ENCODE peak calls at places on chromosome 22, in seven cellular contexts. O is spleen, Y is HCT116, W is endothelial cell of umbilical vein, F is transverse colon, A is HepG2, R is stomach. Q is an unnamed sample.

GRCh38 chr22:30970356-30970746 is 1.3 kb downstream of the TUG1 start:
- DNase-seq in O (no peak), Y (no peak), W (no peak), F (no peak), A (no peak), R (no peak), Q (no peak)

GRCh38 chr22:25508161-25508560 is 56.3 kb upstream of the GRK3 start:
- DNase-seq in O (no peak), Y (no peak), W (no peak), F (no peak), A (no peak), R (no peak), Q (no peak)

GRCh38 chr22:23484651-23485050 is 95.4 kb downstream of the IGLL1 start:
- DNase-seq in O (no peak), Y (no peak), W (no peak), F (no peak), A (no peak), R (no peak), Q (no peak)

GRCh38 chr22:35811670-35812069 is 94.0 kb downstream of the APOL5 start:
- DNase-seq in O (no peak), Y (no peak), W (no peak), F (no peak), A (no peak), R (no peak), Q (no peak)

GRCh38 chr22:25853902-25854301 is 111.9 kb downstream of the MYO18B start:
- DNase-seq in O (no peak), Y (peak; percentile 6), W (no peak), F (no peak), A (peak; percentile 18), R (no peak), Q (no peak)

GRCh38 chr22:35627267-35628041 is 10.3 kb upstream of the MB start:
- DNase-seq in O (no peak), Y (peak; percentile 69), W (peak; percentile 76), F (peak; percentile 90), A (peak; percentile 64), R (peak; percentile 87), Q (peak; percentile 89)

GRCh38 chr22:17358394-17358793 is 10.9 kb upstream of the CECR2 start:
- DNase-seq in O (no peak), Y (no peak), W (no peak), F (no peak), A (no peak), R (no peak), Q (no peak)

GRCh38 chr22:25774575-25775026 is 32.6 kb downstream of the MYO18B start:
- DNase-seq in O (no peak), Y (no peak), W (no peak), F (no peak), A (no peak), R (no peak), Q (no peak)

GRCh38 chr22:20566420-20567260 is 59.2 kb downstream of the MED15 start:
- DNase-seq in O (peak; percentile 79), Y (no peak), W (no peak), F (peak; percentile 46), A (no peak), R (peak; percentile 47), Q (no peak)

GRCh38 chr22:20563941-20564371 is 56.5 kb downstream of the MED15 start:
- DNase-seq in O (no peak), Y (no peak), W (no peak), F (no peak), A (no peak), R (no peak), Q (no peak)

GRCh38 chr22:20563464-20563906 is 56.1 kb downstream of the MED15 start:
- DNase-seq in O (no peak), Y (no peak), W (no peak), F (no peak), A (no peak), R (no peak), Q (no peak)

GRCh38 chr22:20565761-20566160 is 58.4 kb downstream of the MED15 start:
- DNase-seq in O (peak; percentile 45), Y (no peak), W (no peak), F (no peak), A (no peak), R (no peak), Q (no peak)

DNA sequence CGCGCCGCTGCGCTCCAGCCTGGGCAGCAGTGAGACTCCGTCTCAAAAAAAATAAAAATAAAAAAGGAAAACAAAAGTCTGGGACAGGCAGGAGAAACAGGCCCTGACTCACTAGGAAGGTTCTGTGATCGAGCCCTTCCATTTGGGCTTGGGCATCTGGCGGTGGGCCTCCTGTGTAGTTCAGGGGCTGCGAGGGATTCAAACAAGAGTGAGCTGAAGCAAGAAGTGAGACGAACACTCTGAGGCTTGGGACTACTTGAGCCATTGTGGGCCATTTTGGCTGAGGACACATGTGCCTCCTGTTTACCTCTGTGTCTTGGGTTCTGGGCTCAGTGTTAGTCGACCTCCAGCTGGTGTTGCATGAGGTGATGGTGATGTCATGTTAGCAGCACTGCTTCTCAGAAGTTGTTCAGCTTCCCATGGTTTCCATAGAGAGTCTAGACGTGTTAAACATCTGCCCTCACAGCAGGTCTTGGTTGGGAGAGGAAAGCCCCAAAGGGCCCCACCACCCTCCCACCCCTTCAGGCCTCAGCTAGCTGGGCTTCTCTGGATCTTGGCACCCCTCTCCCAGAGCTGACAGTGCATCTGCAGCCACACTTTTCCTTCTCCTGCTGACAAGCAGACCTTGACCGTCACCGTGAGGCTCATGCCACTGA is 57.8 kb downstream of the MED15 start:
- DNase-seq in O (peak; percentile 61), Y (no peak), W (no peak), F (no peak), A (no peak), R (no peak), Q (no peak)
- H3K4me1 ChIP-seq in O (peaks cover 54% of the 10 kb centered on the region), Y (peaks cover 39% of the 10 kb centered on the region), W (no peaks in the 10 kb centered on the region), F (peaks cover 29% of the 10 kb centered on the region), A (no peaks in the 10 kb centered on the region), R (peaks cover 47% of the 10 kb centered on the region), Q (peaks cover 34% of the 10 kb centered on the region)

GRCh38 chr22:50269573-50270301 is 443 bp downstream of the MAPK11 start:
- DNase-seq in O (peak; percentile 86), Y (no peak), W (peak; percentile 51), F (no peak), A (no peak), R (no peak), Q (no peak)

GRCh38 chr22:50266994-50267393 is 3.2 kb downstream of the MAPK11 start:
- DNase-seq in O (no peak), Y (no peak), W (no peak), F (no peak), A (no peak), R (no peak), Q (no peak)

GRCh38 chr22:50270302-50271010 is at the start of gene MAPK11:
- DNase-seq in O (peak; percentile 91), Y (no peak), W (peak; percentile 61), F (peak; percentile 74), A (peak; percentile 47), R (peak; percentile 75), Q (peak; percentile 82)

GRCh38 chr22:50268655-50269113 is 1.5 kb downstream of the MAPK11 start:
- DNase-seq in O (no peak), Y (no peak), W (no peak), F (peak; percentile 35), A (no peak), R (peak; percentile 81), Q (no peak)

GRCh38 chr22:50267591-50268390 is 2.4 kb downstream of the MAPK11 start:
- DNase-seq in O (no peak), Y (no peak), W (peak; percentile 47), F (peak; percentile 66), A (no peak), R (peak; percentile 72), Q (peak; percentile 64)
- TF ChIP-seq CTCF in O (no peak), Y (no peak), W (no peak), F (no peak), A (peak; percentile 50), R (no peak), Q (no peak)

DNA sequence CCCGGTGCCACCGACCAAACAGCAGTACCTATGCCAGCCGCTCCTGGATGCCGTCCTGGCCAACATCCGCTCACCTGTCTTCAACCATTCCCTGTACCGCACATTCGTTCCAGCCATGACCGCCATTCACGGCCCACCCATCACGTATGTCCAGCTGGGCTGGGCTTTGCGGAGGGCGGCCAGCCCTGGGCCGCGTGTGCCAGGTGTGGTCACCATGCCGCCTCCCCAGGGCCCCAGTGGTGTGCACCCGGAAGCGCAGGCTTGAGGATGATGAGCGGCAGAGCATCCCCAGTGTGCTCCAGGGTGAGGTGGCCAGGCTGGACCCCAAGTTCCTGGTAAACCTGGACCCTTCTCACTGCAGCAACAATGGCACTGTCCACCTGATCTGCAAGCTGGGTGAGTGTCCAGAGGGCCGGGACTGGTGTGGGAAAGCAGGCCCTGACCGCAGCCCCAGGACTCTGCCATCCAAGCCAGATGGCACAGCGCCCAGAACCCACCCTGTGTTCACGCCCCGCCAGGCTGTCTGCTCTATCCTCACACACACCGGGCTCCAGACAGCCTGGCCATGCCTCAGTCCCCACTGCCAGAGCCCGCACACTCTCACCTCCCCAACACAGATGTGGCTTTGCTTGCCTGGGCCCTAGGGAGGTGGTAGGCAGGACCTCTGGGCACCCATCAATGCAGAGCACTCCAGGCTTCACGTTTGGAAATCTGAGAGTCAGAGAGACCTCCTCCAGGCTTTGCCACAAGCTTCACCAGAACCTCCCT is 77.6 kb downstream of the MED15 start:
- DNase-seq in O (peak; percentile 71), Y (no peak), W (no peak), F (no peak), A (no peak), R (no peak), Q (no peak)
- TF ChIP-seq POLR2AphosphoS5 in O (no peak), Y (no peak), W (no peak), F (no peak), A (no peak), R (no peak), Q (no peak)

DNA sequence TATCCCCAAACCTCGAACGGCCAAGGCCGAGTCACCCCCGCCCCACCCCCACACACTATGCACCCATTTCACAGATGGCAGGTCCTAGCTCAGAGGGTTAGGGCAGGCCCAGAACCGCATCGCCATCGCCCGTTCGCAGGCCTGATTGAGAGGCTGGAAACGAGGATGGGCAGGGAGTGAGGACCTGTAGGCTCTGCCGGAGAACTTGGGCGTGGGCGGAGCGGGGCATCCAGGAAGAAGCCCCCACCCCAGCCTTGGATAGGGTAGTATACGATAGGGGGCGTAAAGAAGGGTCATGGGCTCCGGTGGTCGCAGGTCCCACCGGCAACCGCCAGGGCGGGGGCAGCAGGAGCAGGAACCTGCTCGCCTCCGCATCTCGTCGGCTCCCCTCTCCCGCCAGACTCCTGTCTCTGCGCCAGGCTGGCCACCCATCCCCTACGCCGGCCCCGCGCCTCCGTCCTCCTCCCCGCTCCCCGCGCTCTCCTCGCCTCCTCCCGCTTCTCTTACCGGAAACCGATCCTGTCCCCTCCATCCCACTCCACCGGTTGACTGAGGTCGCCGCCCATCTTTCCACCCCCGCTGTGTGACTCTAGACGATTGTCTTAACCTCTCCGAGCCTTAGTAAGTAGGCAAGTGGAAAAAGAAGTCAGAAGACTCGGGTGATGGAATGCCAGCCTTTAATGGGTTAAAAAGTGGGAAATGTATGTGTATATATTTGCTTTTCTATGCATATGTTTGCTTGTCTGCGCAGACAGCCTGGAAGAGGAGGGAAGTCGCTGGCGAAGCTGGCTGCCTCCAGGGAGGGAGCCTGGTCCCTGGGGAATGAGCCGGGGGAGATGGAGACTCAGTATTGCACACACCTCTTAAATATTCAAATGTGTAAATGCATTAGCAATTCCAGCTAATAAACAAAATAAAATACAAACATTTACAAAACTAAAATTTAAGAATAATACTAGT is 52.8 kb downstream of the CYTH4 start:
- DNase-seq in O (no peak), Y (no peak), W (no peak), F (no peak), A (no peak), R (no peak), Q (no peak)
- H3K4me1 ChIP-seq in O (peaks cover 11% of the 10 kb centered on the region), Y (peaks cover 67% of the 10 kb centered on the region), W (peaks cover 19% of the 10 kb centered on the region), F (peaks cover 8% of the 10 kb centered on the region), A (peaks cover 6% of the 10 kb centered on the region), R (peaks cover 31% of the 10 kb centered on the region), Q (no peaks in the 10 kb centered on the region)

GRCh38 chr22:44671742-44672141 is 30.3 kb upstream of the PRR5 start:
- DNase-seq in O (no peak), Y (no peak), W (no peak), F (no peak), A (peak; percentile 77), R (no peak), Q (no peak)
- TF ChIP-seq CTCF in O (no peak), Y (no peak), W (no peak), F (no peak), A (no peak), R (no peak), Q (no peak)